ENCODE peak calls at places on chromosomes 2 and 18, in nine cellular contexts. One of them, this sample, is unnamed.

GRCh38 chr2:137049518-137049917 is 284.2 kb downstream of the THSD7B start:
- DNase-seq in psoas muscle: no peak
- DNase-seq in heart right ventricle: no peak
- DNase-seq in left ventricle myocardium inferior: no peak
- DNase-seq in A549: no peak
- DNase-seq in naive thymus-derived CD4-positive, alpha-beta T cell: no peak
- DNase-seq in HCT116: no peak
- DNase-seq in HepG2: no peak
- DNase-seq in OCI-LY7: no peak
- DNase-seq in this sample: no peak

GRCh38 chr2:9640403-9641104 is 9.8 kb upstream of the YWHAQ start:
- DNase-seq in psoas muscle: no peak
- DNase-seq in HCT116: no peak
- DNase-seq in HepG2: no peak
- DNase-seq in A549: no peak
- DNase-seq in OCI-LY7: no peak
- DNase-seq in heart right ventricle: no peak
- DNase-seq in naive thymus-derived CD4-positive, alpha-beta T cell: no peak
- DNase-seq in left ventricle myocardium inferior: no peak
- DNase-seq in this sample: no peak

GRCh38 chr2:71226391-71226964 is 425 bp downstream of the PAIP2B start:
- DNase-seq in A549: no peak
- DNase-seq in naive thymus-derived CD4-positive, alpha-beta T cell: no peak
- DNase-seq in psoas muscle: peak; percentile 23
- DNase-seq in HepG2: no peak
- DNase-seq in HCT116: no peak
- DNase-seq in heart right ventricle: peak; percentile 45
- DNase-seq in OCI-LY7: peak; percentile 70
- DNase-seq in left ventricle myocardium inferior: peak; percentile 25
- DNase-seq in this sample: no peak

GRCh38 chr2:227406177-227407031 is 18.7 kb upstream of the SCYGR1 start:
- DNase-seq in naive thymus-derived CD4-positive, alpha-beta T cell: no peak
- DNase-seq in OCI-LY7: peak; percentile 5
- DNase-seq in HCT116: peak; percentile 94
- DNase-seq in heart right ventricle: peak; percentile 73
- DNase-seq in psoas muscle: no peak
- DNase-seq in HepG2: peak; percentile 99
- DNase-seq in left ventricle myocardium inferior: peak; percentile 20
- DNase-seq in A549: peak; percentile 98
- DNase-seq in this sample: peak; percentile 11

GRCh38 chr2:110157153-110157793 is 41.7 kb upstream of the MALL start:
- DNase-seq in OCI-LY7: peak; percentile 13
- DNase-seq in naive thymus-derived CD4-positive, alpha-beta T cell: peak; percentile 18
- DNase-seq in HepG2: peak; percentile 65
- DNase-seq in A549: peak; percentile 80
- DNase-seq in heart right ventricle: peak; percentile 21
- DNase-seq in psoas muscle: no peak
- DNase-seq in HCT116: peak; percentile 66
- DNase-seq in left ventricle myocardium inferior: no peak
- DNase-seq in this sample: no peak

GRCh38 chr2:235097196-235097895 is 145.5 kb downstream of the SH3BP4 start:
- DNase-seq in OCI-LY7: no peak
- DNase-seq in heart right ventricle: no peak
- DNase-seq in HCT116: no peak
- DNase-seq in left ventricle myocardium inferior: no peak
- DNase-seq in psoas muscle: no peak
- DNase-seq in A549: no peak
- DNase-seq in HepG2: no peak
- DNase-seq in naive thymus-derived CD4-positive, alpha-beta T cell: no peak
- DNase-seq in this sample: no peak

GRCh38 chr2:152099655-152100050 is 809 bp upstream of the CACNB4 start:
- DNase-seq in HCT116: no peak
- DNase-seq in left ventricle myocardium inferior: no peak
- DNase-seq in naive thymus-derived CD4-positive, alpha-beta T cell: no peak
- DNase-seq in psoas muscle: no peak
- DNase-seq in A549: no peak
- DNase-seq in OCI-LY7: no peak
- DNase-seq in HepG2: no peak
- DNase-seq in heart right ventricle: no peak
- DNase-seq in this sample: no peak

GRCh38 chr2:218883491-218884490 is 3.1 kb downstream of the WNT10A start:
- DNase-seq in left ventricle myocardium inferior: no peak
- DNase-seq in OCI-LY7: peak; percentile 26
- DNase-seq in HCT116: no peak
- DNase-seq in naive thymus-derived CD4-positive, alpha-beta T cell: no peak
- DNase-seq in HepG2: no peak
- DNase-seq in heart right ventricle: no peak
- DNase-seq in A549: no peak
- DNase-seq in psoas muscle: no peak
- DNase-seq in this sample: no peak

GRCh38 chr2:241659150-241659739 is 21.8 kb downstream of the ATG4B start:
- DNase-seq in left ventricle myocardium inferior: peak; percentile 50
- DNase-seq in psoas muscle: no peak
- DNase-seq in OCI-LY7: peak; percentile 52
- DNase-seq in HepG2: peak; percentile 78
- DNase-seq in naive thymus-derived CD4-positive, alpha-beta T cell: peak; percentile 33
- DNase-seq in heart right ventricle: peak; percentile 53
- DNase-seq in HCT116: no peak
- DNase-seq in A549: peak; percentile 82
- DNase-seq in this sample: peak; percentile 10

GRCh38 chr18:52670903-52671302 is 330.9 kb downstream of the DCC start:
- DNase-seq in naive thymus-derived CD4-positive, alpha-beta T cell: no peak
- DNase-seq in heart right ventricle: no peak
- DNase-seq in HepG2: peak; percentile 4
- DNase-seq in left ventricle myocardium inferior: no peak
- DNase-seq in HCT116: no peak
- DNase-seq in psoas muscle: no peak
- DNase-seq in OCI-LY7: peak; percentile 0
- DNase-seq in A549: peak; percentile 45
- DNase-seq in this sample: no peak

GRCh38 chr2:129457277-129457818 is 522.1 kb upstream of the RAB6C start:
- DNase-seq in psoas muscle: no peak
- DNase-seq in HCT116: no peak
- DNase-seq in A549: no peak
- DNase-seq in HepG2: no peak
- DNase-seq in heart right ventricle: no peak
- DNase-seq in left ventricle myocardium inferior: no peak
- DNase-seq in OCI-LY7: no peak
- DNase-seq in naive thymus-derived CD4-positive, alpha-beta T cell: no peak
- DNase-seq in this sample: no peak

GRCh38 chr2:218997730-218998129 is 4.5 kb upstream of the CRYBA2 start:
- DNase-seq in left ventricle myocardium inferior: no peak
- DNase-seq in A549: no peak
- DNase-seq in naive thymus-derived CD4-positive, alpha-beta T cell: no peak
- DNase-seq in heart right ventricle: no peak
- DNase-seq in HepG2: no peak
- DNase-seq in psoas muscle: no peak
- DNase-seq in OCI-LY7: no peak
- DNase-seq in HCT116: no peak
- DNase-seq in this sample: no peak

DNA sequence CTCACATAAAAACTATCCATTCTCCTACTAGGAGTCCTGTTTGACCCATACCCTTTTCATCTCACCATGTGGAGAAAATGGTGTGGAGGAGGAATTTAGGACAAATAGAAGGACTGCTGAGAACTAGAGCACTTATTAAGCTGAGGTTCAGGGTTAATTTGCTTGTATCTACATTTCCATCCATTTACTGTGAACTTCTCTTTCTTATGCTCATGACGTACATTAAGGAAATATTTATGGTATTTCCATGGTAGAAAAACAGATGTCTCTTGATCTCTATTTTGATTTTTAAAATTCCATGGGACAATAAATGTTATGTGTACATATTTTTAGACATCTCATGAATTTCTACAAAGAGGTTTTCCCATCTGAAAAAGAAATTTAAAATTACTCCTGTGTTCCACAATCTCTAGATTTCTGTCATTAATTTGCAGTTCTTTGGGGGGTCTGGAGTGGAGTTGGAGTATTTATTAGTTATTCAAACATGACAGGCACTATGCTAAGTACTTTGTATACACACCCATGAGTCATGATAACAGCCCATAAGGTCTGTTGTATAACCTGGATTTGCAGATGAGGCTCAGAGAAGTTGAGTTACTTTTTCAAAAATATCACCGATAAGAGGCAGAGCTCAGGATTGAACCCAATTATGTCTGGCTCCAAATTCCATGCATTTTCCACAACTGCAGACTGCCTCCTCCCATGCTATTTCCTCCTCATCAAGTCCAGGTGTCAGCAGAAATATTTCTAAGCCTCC is 112.6 kb downstream of the COPS8 start:
- DNase-seq in A549: no peak
- DNase-seq in psoas muscle: no peak
- DNase-seq in left ventricle myocardium inferior: no peak
- DNase-seq in HepG2: no peak
- DNase-seq in naive thymus-derived CD4-positive, alpha-beta T cell: no peak
- DNase-seq in OCI-LY7: no peak
- DNase-seq in HCT116: no peak
- DNase-seq in heart right ventricle: no peak
- DNase-seq in this sample: no peak
- H3K27ac ChIP-seq in A549: peak overlapping the region; percentile 66
- H3K27ac ChIP-seq in psoas muscle: no peak overlapping the region
- H3K27ac ChIP-seq in left ventricle myocardium inferior: peak overlapping the region; percentile 32
- H3K27ac ChIP-seq in HepG2: no peak overlapping the region
- H3K27ac ChIP-seq in naive thymus-derived CD4-positive, alpha-beta T cell: no peak overlapping the region
- H3K27ac ChIP-seq in OCI-LY7: no peak overlapping the region
- H3K27ac ChIP-seq in HCT116: no peak overlapping the region
- H3K27ac ChIP-seq in heart right ventricle: no peak overlapping the region
- H3K27ac ChIP-seq in this sample: no peak overlapping the region

DNA sequence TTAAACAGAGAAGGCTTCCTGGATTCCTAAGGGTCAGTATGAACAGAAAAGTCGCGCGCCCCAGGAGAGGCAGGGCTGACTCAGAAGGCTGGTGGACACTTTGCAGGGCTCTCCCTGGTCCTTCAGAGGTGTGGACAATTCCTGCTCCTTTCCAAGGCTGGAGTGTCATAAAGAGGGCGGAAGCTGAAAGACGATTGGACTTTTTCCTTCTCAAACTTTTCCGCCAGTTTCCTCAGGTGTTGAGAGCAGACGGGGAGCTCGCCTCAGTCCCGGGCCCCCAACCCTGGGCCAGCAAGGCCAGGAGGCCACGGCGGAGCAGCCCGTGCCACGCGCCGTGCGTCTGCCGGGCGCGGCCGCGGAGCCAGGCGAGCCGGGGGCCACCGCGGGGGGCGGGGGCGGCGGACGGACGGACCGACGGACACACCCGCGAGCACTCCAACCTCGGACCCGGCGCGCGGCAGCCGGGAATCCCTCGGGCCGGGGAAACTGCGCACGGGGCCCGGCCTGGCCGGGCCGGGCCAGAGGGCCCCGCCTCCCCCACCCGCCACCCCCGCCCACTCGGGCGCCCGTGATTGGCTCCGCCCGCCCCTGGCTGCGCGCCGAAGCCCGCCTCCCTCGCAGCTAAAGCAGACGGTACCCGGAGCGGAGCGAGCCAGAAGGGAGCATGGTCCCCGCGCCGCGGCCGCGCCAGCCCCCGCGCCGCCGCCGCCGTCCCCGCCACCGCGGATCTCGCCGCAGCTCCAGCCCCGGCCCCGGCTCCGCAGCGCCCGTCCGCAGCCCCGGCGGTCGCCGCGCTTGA is at the start of gene KLHL29:
- DNase-seq in HepG2: no peak
- DNase-seq in heart right ventricle: peak; percentile 85
- DNase-seq in OCI-LY7: peak; percentile 50
- DNase-seq in left ventricle myocardium inferior: peak; percentile 87
- DNase-seq in naive thymus-derived CD4-positive, alpha-beta T cell: peak; percentile 72
- DNase-seq in psoas muscle: peak; percentile 90
- DNase-seq in HCT116: no peak
- DNase-seq in A549: peak; percentile 62
- DNase-seq in this sample: peak; percentile 51
- H3K27ac ChIP-seq in HepG2: no peak within 1 kb of the TSS
- H3K27ac ChIP-seq in heart right ventricle: peak within 1 kb of the TSS; percentile 40
- H3K27ac ChIP-seq in OCI-LY7: no peak within 1 kb of the TSS
- H3K27ac ChIP-seq in left ventricle myocardium inferior: peak within 1 kb of the TSS; percentile 64
- H3K27ac ChIP-seq in naive thymus-derived CD4-positive, alpha-beta T cell: no peak within 1 kb of the TSS
- H3K27ac ChIP-seq in psoas muscle: peak within 1 kb of the TSS; percentile 68
- H3K27ac ChIP-seq in HCT116: peak within 1 kb of the TSS; percentile 52
- H3K27ac ChIP-seq in A549: peak within 1 kb of the TSS; percentile 90
- H3K27ac ChIP-seq in this sample: no peak within 1 kb of the TSS

DNA sequence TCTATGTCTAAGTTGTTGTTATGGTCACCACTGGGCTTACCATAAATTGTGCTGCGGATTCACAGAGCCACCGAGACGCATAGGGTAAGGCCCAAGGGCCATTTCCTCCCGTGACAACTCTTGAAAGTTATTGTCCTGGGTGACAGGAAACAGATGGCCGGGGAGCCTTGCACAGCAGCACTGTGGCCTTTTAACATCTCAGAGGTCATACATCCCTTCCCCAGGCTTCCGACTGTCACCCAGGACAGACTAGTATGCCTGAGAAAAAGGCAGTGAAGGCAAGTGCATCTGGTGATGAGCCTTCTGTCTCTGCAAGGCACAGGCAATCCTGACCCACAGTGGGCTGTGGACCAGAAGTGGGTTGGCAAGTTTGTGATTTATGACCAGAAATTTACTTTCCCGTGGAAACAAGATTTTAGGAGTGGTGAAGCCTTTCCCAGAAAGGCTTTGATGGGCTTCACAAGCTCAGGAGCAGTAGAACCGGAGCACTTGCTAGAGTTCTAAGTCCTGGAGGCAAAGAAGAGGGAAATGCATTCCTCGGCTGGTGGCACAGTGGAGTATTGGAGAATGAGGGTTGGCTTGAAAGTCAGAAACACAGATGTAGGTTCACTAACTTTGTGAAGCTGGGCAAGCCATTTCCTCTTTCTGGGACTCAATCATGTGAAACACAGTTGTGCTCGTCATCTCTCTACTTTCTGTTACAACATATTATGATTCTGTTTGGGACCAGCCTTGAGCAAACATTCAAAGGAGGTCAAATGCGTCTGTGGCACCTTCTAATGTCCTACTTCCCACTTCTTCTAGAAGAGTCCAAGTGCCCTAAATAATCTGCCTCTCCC is 2.0 kb upstream of the CAPN14 start:
- DNase-seq in HCT116: no peak
- DNase-seq in HepG2: no peak
- DNase-seq in heart right ventricle: no peak
- DNase-seq in OCI-LY7: peak; percentile 88
- DNase-seq in naive thymus-derived CD4-positive, alpha-beta T cell: no peak
- DNase-seq in left ventricle myocardium inferior: no peak
- DNase-seq in A549: peak; percentile 19
- DNase-seq in psoas muscle: no peak
- DNase-seq in this sample: no peak
- H3K27ac ChIP-seq in HCT116: no peak overlapping the region
- H3K27ac ChIP-seq in HepG2: no peak overlapping the region
- H3K27ac ChIP-seq in heart right ventricle: no peak overlapping the region
- H3K27ac ChIP-seq in OCI-LY7: peak overlapping the region; percentile 79
- H3K27ac ChIP-seq in naive thymus-derived CD4-positive, alpha-beta T cell: no peak overlapping the region
- H3K27ac ChIP-seq in left ventricle myocardium inferior: no peak overlapping the region
- H3K27ac ChIP-seq in A549: no peak overlapping the region
- H3K27ac ChIP-seq in psoas muscle: no peak overlapping the region
- H3K27ac ChIP-seq in this sample: no peak overlapping the region

DNA sequence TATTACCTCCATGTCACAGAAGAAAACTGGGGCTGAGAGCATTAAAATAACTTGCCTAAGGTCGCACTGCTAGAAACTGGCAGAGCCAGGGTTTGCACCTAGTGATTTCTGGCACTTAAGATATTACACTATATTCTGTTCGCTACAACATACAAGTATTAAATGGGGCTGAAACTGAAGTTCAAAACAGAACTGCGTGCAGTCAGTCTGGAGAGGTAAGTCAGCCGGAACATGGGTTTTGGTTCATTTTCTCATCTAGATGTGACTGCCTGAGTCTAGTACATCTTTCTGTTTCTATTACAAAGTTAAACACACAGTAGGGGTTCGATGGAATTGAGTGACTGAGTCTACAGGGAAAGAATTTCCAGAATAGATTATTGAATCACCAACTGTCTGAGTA is 150.9 kb downstream of the RNF152 start:
- DNase-seq in OCI-LY7: no peak
- DNase-seq in HCT116: no peak
- DNase-seq in naive thymus-derived CD4-positive, alpha-beta T cell: no peak
- DNase-seq in HepG2: no peak
- DNase-seq in psoas muscle: no peak
- DNase-seq in A549: no peak
- DNase-seq in heart right ventricle: no peak
- DNase-seq in left ventricle myocardium inferior: no peak
- DNase-seq in this sample: no peak
- H3K27ac ChIP-seq in OCI-LY7: no peak overlapping the region
- H3K27ac ChIP-seq in HCT116: no peak overlapping the region
- H3K27ac ChIP-seq in naive thymus-derived CD4-positive, alpha-beta T cell: no peak overlapping the region
- H3K27ac ChIP-seq in HepG2: no peak overlapping the region
- H3K27ac ChIP-seq in psoas muscle: no peak overlapping the region
- H3K27ac ChIP-seq in A549: no peak overlapping the region
- H3K27ac ChIP-seq in heart right ventricle: peak overlapping the region; percentile 92
- H3K27ac ChIP-seq in left ventricle myocardium inferior: peak overlapping the region; percentile 85
- H3K27ac ChIP-seq in this sample: no peak overlapping the region